ENCODE peak calls at places on chromosomes 12 and 14, in five cellular contexts. One of them, this sample, is unnamed.

GRCh38 chr14:56247495-56248087 is 129.4 kb downstream of the PELI2 start:
- DNase-seq in cardiac fibroblast: peak; percentile 58
- DNase-seq in left ventricle myocardium inferior: no peak
- DNase-seq in breast epithelium: no peak
- DNase-seq in neural crest cell: no peak
- DNase-seq in this sample: no peak

GRCh38 chr12:132391326-132392041 is 62.1 kb upstream of the GALNT9 start:
- DNase-seq in cardiac fibroblast: no peak
- DNase-seq in left ventricle myocardium inferior: no peak
- DNase-seq in breast epithelium: no peak
- DNase-seq in neural crest cell: no peak
- DNase-seq in this sample: no peak

GRCh38 chr12:115934046-115934445 is 343.4 kb downstream of the MED13L start:
- DNase-seq in cardiac fibroblast: no peak
- DNase-seq in left ventricle myocardium inferior: no peak
- DNase-seq in breast epithelium: peak; percentile 32
- DNase-seq in neural crest cell: no peak
- DNase-seq in this sample: peak; percentile 59

GRCh38 chr12:100534625-100535227 is 38.8 kb upstream of the GAS2L3 start:
- DNase-seq in cardiac fibroblast: no peak
- DNase-seq in left ventricle myocardium inferior: no peak
- DNase-seq in breast epithelium: no peak
- DNase-seq in neural crest cell: no peak
- DNase-seq in this sample: no peak

GRCh38 chr14:100440758-100441203 is 117.6 kb downstream of the SLC25A47 start:
- DNase-seq in cardiac fibroblast: peak; percentile 3
- DNase-seq in left ventricle myocardium inferior: no peak
- DNase-seq in breast epithelium: no peak
- DNase-seq in neural crest cell: no peak
- DNase-seq in this sample: peak; percentile 52

GRCh38 chr12:116466536-116466935 is 92.6 kb upstream of the MAP1LC3B2 start:
- DNase-seq in cardiac fibroblast: peak; percentile 42
- DNase-seq in left ventricle myocardium inferior: no peak
- DNase-seq in breast epithelium: no peak
- DNase-seq in neural crest cell: no peak
- DNase-seq in this sample: no peak

GRCh38 chr12:131499864-131500190 is 211.1 kb upstream of the SFSWAP start:
- DNase-seq in cardiac fibroblast: no peak
- DNase-seq in left ventricle myocardium inferior: no peak
- DNase-seq in breast epithelium: no peak
- DNase-seq in neural crest cell: no peak
- DNase-seq in this sample: no peak

GRCh38 chr14:92719890-92720323 is 28.5 kb downstream of the LGMN start:
- DNase-seq in cardiac fibroblast: peak; percentile 55
- DNase-seq in left ventricle myocardium inferior: no peak
- DNase-seq in breast epithelium: no peak
- DNase-seq in neural crest cell: no peak
- DNase-seq in this sample: no peak

GRCh38 chr12:97556201-97556824 is 93.7 kb downstream of the RMST start:
- DNase-seq in cardiac fibroblast: peak; percentile 4
- DNase-seq in left ventricle myocardium inferior: peak; percentile 12
- DNase-seq in breast epithelium: peak; percentile 52
- DNase-seq in neural crest cell: no peak
- DNase-seq in this sample: no peak

GRCh38 chr14:95387826-95388445 is 68.2 kb upstream of the CLMN start:
- DNase-seq in cardiac fibroblast: no peak
- DNase-seq in left ventricle myocardium inferior: no peak
- DNase-seq in breast epithelium: no peak
- DNase-seq in neural crest cell: no peak
- DNase-seq in this sample: no peak

GRCh38 chr12:64825143-64826011 is 930 bp downstream of the TBC1D30 start:
- DNase-seq in cardiac fibroblast: no peak
- DNase-seq in left ventricle myocardium inferior: no peak
- DNase-seq in breast epithelium: no peak
- DNase-seq in neural crest cell: no peak
- DNase-seq in this sample: no peak

GRCh38 chr12:47851303-47851952 is 31.7 kb upstream of the HDAC7 start:
- DNase-seq in cardiac fibroblast: no peak
- DNase-seq in left ventricle myocardium inferior: no peak
- DNase-seq in breast epithelium: no peak
- DNase-seq in neural crest cell: no peak
- DNase-seq in this sample: no peak

GRCh38 chr12:27434673-27435565 is 11.6 kb upstream of the SMCO2 start:
- DNase-seq in cardiac fibroblast: peak; percentile 25
- DNase-seq in left ventricle myocardium inferior: no peak
- DNase-seq in breast epithelium: no peak
- DNase-seq in neural crest cell: peak; percentile 9
- DNase-seq in this sample: no peak

GRCh38 chr14:32372154-32372553 is 43.1 kb downstream of the AKAP6 start:
- DNase-seq in cardiac fibroblast: peak; percentile 98
- DNase-seq in left ventricle myocardium inferior: no peak
- DNase-seq in breast epithelium: no peak
- DNase-seq in neural crest cell: no peak
- DNase-seq in this sample: no peak

GRCh38 chr12:68623984-68624383 is 13.3 kb downstream of the RAP1B start:
- DNase-seq in cardiac fibroblast: peak; percentile 69
- DNase-seq in left ventricle myocardium inferior: no peak
- DNase-seq in breast epithelium: no peak
- DNase-seq in neural crest cell: no peak
- DNase-seq in this sample: no peak

GRCh38 chr14:95255487-95255886 is 64.2 kb downstream of the CLMN start:
- DNase-seq in cardiac fibroblast: peak; percentile 86
- DNase-seq in left ventricle myocardium inferior: no peak
- DNase-seq in breast epithelium: peak; percentile 79
- DNase-seq in neural crest cell: peak; percentile 58
- DNase-seq in this sample: no peak

GRCh38 chr12:112116232-112117060 is 7.9 kb upstream of the NAA25 start:
- DNase-seq in cardiac fibroblast: peak; percentile 78
- DNase-seq in left ventricle myocardium inferior: peak; percentile 72
- DNase-seq in breast epithelium: peak; percentile 23
- DNase-seq in neural crest cell: peak; percentile 59
- DNase-seq in this sample: peak; percentile 83

GRCh38 chr12:110229409-110229808 is 51.6 kb upstream of the ATP2A2 start:
- DNase-seq in cardiac fibroblast: no peak
- DNase-seq in left ventricle myocardium inferior: no peak
- DNase-seq in breast epithelium: no peak
- DNase-seq in neural crest cell: no peak
- DNase-seq in this sample: no peak

GRCh38 chr12:87982208-87982607 is 47.0 kb downstream of the C12orf50 start:
- DNase-seq in cardiac fibroblast: peak; percentile 11
- DNase-seq in left ventricle myocardium inferior: no peak
- DNase-seq in breast epithelium: no peak
- DNase-seq in neural crest cell: no peak
- DNase-seq in this sample: no peak

GRCh38 chr12:32542550-32543229 is 136.4 kb upstream of the DNM1L start:
- DNase-seq in cardiac fibroblast: peak; percentile 23
- DNase-seq in left ventricle myocardium inferior: no peak
- DNase-seq in breast epithelium: no peak
- DNase-seq in neural crest cell: no peak
- DNase-seq in this sample: no peak
- TF ChIP-seq CTCF in cardiac fibroblast: no peak
- TF ChIP-seq CTCF in left ventricle myocardium inferior: peak; percentile 11
- TF ChIP-seq CTCF in breast epithelium: no peak
- TF ChIP-seq CTCF in neural crest cell: no peak
- TF ChIP-seq CTCF in this sample: no peak

GRCh38 chr12:60689137-60689536 is 1093.3 kb downstream of the SLC16A7 start:
- DNase-seq in cardiac fibroblast: no peak
- DNase-seq in left ventricle myocardium inferior: no peak
- DNase-seq in breast epithelium: no peak
- DNase-seq in neural crest cell: no peak
- DNase-seq in this sample: no peak

DNA sequence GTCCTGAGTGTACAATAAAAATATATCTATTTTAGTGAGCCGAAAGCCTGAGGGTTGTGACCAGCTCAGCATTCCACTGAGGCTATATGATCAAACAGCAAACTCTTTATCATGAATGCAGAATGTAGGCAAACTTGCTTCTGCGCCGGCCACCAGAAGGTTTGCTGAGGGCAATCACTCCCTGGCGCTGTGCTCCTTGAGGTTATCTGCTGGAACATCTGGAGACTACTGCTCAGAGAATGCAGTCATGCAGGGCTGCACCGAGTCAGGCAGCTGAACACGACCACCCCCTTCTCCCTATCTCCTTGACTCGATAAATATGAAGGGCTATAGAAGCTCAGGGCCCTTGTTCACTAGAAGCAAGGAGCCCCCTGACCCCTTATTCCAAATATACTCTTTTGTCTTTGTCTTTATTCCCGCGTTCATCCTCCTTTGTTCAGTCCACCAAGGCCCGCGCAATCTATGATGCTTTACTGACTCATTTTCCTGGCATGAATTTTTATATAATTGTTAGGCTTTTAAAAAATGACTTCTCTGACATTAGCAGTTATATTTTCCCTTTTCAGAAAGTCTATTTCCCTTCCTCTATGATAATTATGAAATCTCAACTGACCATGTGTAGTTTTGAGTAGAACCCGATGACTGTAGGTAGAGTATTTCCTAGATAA is 1089.3 kb downstream of the SLC16A7 start:
- DNase-seq in cardiac fibroblast: peak; percentile 9
- DNase-seq in left ventricle myocardium inferior: no peak
- DNase-seq in breast epithelium: no peak
- DNase-seq in neural crest cell: no peak
- DNase-seq in this sample: no peak
- TF ChIP-seq CTCF in cardiac fibroblast: peak; percentile 38
- TF ChIP-seq CTCF in left ventricle myocardium inferior: peak; percentile 14
- TF ChIP-seq CTCF in breast epithelium: no peak
- TF ChIP-seq CTCF in neural crest cell: no peak
- TF ChIP-seq CTCF in this sample: no peak

GRCh38 chr14:23351681-23352505 is 794 bp downstream of the SLC22A17 start:
- DNase-seq in cardiac fibroblast: no peak
- DNase-seq in left ventricle myocardium inferior: no peak
- DNase-seq in breast epithelium: no peak
- DNase-seq in neural crest cell: peak; percentile 36
- DNase-seq in this sample: no peak
- TF ChIP-seq CTCF in cardiac fibroblast: no peak
- TF ChIP-seq CTCF in left ventricle myocardium inferior: no peak
- TF ChIP-seq CTCF in breast epithelium: no peak
- TF ChIP-seq CTCF in neural crest cell: peak; percentile 28
- TF ChIP-seq CTCF in this sample: no peak

GRCh38 chr14:104938960-104939359 is 14.3 kb downstream of the PLD4 start:
- DNase-seq in cardiac fibroblast: no peak
- DNase-seq in left ventricle myocardium inferior: no peak
- DNase-seq in breast epithelium: no peak
- DNase-seq in neural crest cell: no peak
- DNase-seq in this sample: no peak

GRCh38 chr14:104939666-104940410 is 15.2 kb downstream of the PLD4 start:
- DNase-seq in cardiac fibroblast: no peak
- DNase-seq in left ventricle myocardium inferior: peak; percentile 11
- DNase-seq in breast epithelium: no peak
- DNase-seq in neural crest cell: no peak
- DNase-seq in this sample: no peak

GRCh38 chr14:104942586-104942985 is 17.9 kb downstream of the PLD4 start:
- DNase-seq in cardiac fibroblast: no peak
- DNase-seq in left ventricle myocardium inferior: no peak
- DNase-seq in breast epithelium: no peak
- DNase-seq in neural crest cell: no peak
- DNase-seq in this sample: no peak

GRCh38 chr14:104941508-104942365 is 17.1 kb downstream of the PLD4 start:
- DNase-seq in cardiac fibroblast: no peak
- DNase-seq in left ventricle myocardium inferior: peak; percentile 11
- DNase-seq in breast epithelium: no peak
- DNase-seq in neural crest cell: no peak
- DNase-seq in this sample: no peak

GRCh38 chr14:104940526-104941150 is 16.0 kb downstream of the PLD4 start:
- DNase-seq in cardiac fibroblast: no peak
- DNase-seq in left ventricle myocardium inferior: no peak
- DNase-seq in breast epithelium: no peak
- DNase-seq in neural crest cell: no peak
- DNase-seq in this sample: no peak
- TF ChIP-seq CTCF in cardiac fibroblast: no peak
- TF ChIP-seq CTCF in left ventricle myocardium inferior: no peak
- TF ChIP-seq CTCF in breast epithelium: no peak
- TF ChIP-seq CTCF in neural crest cell: peak; percentile 19
- TF ChIP-seq CTCF in this sample: no peak

DNA sequence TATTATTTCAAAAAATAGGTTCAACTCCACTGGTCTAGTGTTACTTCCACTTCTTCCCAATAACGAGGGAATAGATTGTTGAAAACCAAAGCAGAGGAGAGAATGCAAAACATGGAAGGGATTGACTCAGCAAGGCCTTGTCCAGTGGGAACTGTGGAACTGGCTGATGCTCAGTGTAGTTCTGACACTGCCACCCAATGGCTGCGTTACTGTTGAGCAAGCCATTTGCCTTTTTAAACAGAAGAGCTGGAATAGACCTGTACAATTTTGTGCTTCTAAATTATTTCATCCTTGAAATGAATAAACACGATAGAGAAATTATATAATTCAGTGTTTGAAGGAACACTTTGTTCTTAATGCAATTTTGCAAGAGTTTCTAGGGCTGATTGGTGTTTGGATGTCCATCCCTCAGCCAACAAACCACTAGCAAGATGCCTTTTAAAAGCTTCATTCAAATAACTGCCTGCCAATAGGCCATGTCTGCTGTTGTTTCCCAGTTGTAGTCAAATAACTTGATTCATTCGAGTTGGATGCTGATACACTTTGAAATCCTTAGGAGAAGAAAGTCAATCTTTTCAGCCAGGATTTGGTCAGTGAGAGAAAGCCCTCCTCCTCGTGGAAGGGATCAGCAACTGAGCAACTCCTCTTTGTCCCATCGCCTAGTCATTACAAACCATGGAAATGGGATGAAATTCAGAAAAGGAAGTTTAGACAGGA is 7.2 kb upstream of the MGP start:
- DNase-seq in cardiac fibroblast: peak; percentile 72
- DNase-seq in left ventricle myocardium inferior: no peak
- DNase-seq in breast epithelium: no peak
- DNase-seq in neural crest cell: no peak
- DNase-seq in this sample: peak; percentile 80
- TF ChIP-seq CTCF in cardiac fibroblast: peak; percentile 25
- TF ChIP-seq CTCF in left ventricle myocardium inferior: peak; percentile 29
- TF ChIP-seq CTCF in breast epithelium: no peak
- TF ChIP-seq CTCF in neural crest cell: no peak
- TF ChIP-seq CTCF in this sample: no peak

DNA sequence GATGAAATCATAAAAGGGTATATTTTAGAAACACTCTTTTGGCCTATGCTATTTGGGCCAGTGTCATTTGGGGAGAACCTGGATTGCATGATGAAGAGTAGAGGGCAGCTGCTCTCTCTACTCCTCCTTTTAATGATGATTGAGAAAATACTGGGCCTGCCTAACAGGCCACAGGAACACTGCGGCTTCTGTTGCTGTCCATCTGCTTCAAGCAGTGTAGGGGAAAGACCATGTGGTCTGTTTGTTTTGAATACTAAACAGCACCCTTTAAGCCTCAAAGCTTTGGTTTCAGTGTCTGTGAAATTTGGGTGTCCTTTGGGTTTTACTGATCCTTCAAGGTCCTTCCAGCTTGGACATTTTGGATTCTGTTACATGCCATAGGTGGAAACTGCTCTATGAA is 78.0 kb downstream of the TTC6 start:
- DNase-seq in cardiac fibroblast: no peak
- DNase-seq in left ventricle myocardium inferior: no peak
- DNase-seq in breast epithelium: no peak
- DNase-seq in neural crest cell: no peak
- DNase-seq in this sample: no peak
- TF ChIP-seq CTCF in cardiac fibroblast: no peak
- TF ChIP-seq CTCF in left ventricle myocardium inferior: no peak
- TF ChIP-seq CTCF in breast epithelium: no peak
- TF ChIP-seq CTCF in neural crest cell: no peak
- TF ChIP-seq CTCF in this sample: no peak